ENCODE peak calls at places on chromosome 21, in nine cellular contexts. I, K, O, S, M, P, L, X and U are unnamed samples.

GRCh38 chr21:34882719-34883131 is 166.4 kb downstream of the RUNX1 start:
- DNase-seq in O (no peak), K (no peak), X (no peak), I (no peak), M (no peak), S (no peak), L (no peak), P (no peak), U (no peak)

GRCh38 chr21:25639922-25640670 is 1.0 kb downstream of the JAM2 start:
- DNase-seq in L (no peak), I (no peak), M (peak), S (no peak), X (no peak), O (peak), P (peak), K (peak), U (peak)

GRCh38 chr21:37424987-37425386 is 58.4 kb downstream of the DYRK1A start:
- DNase-seq in X (no peak), L (no peak), I (no peak), M (no peak), K (no peak), O (no peak), P (no peak), S (no peak), U (no peak)

GRCh38 chr21:32143222-32143939 is 135.5 kb downstream of the MIS18A start:
- DNase-seq in X (no peak), K (no peak), L (peak), I (no peak), P (peak), M (peak), S (no peak), O (peak), U (peak)

GRCh38 chr21:32978346-32979270 is 47.1 kb upstream of the OLIG2 start:
- DNase-seq in P (no peak), O (no peak), M (no peak), X (no peak), S (no peak), I (no peak), K (no peak), L (peak), U (no peak)

GRCh38 chr21:14955936-14956520 is 108.8 kb downstream of the NRIP1 start:
- DNase-seq in O (no peak), K (no peak), P (no peak), X (no peak), L (no peak), I (no peak), S (no peak), M (no peak), U (no peak)

GRCh38 chr21:37916795-37917142 is 512 bp upstream of the KCNJ6 start:
- DNase-seq in L (no peak), X (no peak), I (no peak), K (no peak), O (no peak), S (no peak), M (peak), P (peak), U (no peak)

GRCh38 chr21:38929137-38929536 is 123.4 kb downstream of the ETS2 start:
- DNase-seq in L (no peak), P (no peak), X (no peak), K (no peak), M (no peak), O (no peak), I (no peak), S (no peak), U (no peak)

GRCh38 chr21:36699026-36699545 is at the start of gene SIM2:
- DNase-seq in M (no peak), X (no peak), I (no peak), K (no peak), S (no peak), L (no peak), O (no peak), P (peak), U (no peak)

GRCh38 chr21:32131960-32132359 is 146.9 kb downstream of the MIS18A start:
- DNase-seq in L (no peak), I (no peak), X (no peak), S (no peak), O (no peak), M (no peak), P (no peak), K (no peak), U (no peak)

GRCh38 chr21:32457360-32457840 is 44.9 kb downstream of the EVA1C start:
- DNase-seq in S (peak), I (no peak), K (peak), O (peak), M (peak), P (peak), L (no peak), X (no peak), U (no peak)

GRCh38 chr21:35375115-35375514 is 326.0 kb upstream of the RUNX1 start:
- DNase-seq in S (no peak), M (no peak), X (peak), K (no peak), I (no peak), P (no peak), O (peak), L (no peak), U (no peak)

GRCh38 chr21:35565204-35565611 is 495.1 kb downstream of the SETD4 start:
- DNase-seq in O (peak), X (no peak), S (peak), L (no peak), K (no peak), M (peak), I (no peak), P (no peak), U (peak)

GRCh38 chr21:26843912-26844257 is 1.3 kb downstream of the ADAMTS1 start:
- DNase-seq in P (peak), X (no peak), I (no peak), S (no peak), K (no peak), L (no peak), O (no peak), M (no peak), U (no peak)

GRCh38 chr21:36255650-36256047 is 64.3 kb upstream of the MORC3 start:
- DNase-seq in K (no peak), I (no peak), P (no peak), O (no peak), M (no peak), X (no peak), S (no peak), L (no peak), U (no peak)

GRCh38 chr21:17492415-17493168 is 20.3 kb upstream of the CXADR start:
- DNase-seq in L (no peak), M (no peak), P (no peak), I (no peak), K (no peak), O (no peak), X (no peak), S (no peak), U (no peak)

GRCh38 chr21:38794978-38795377 is 10.8 kb upstream of the ETS2 start:
- DNase-seq in I (no peak), S (no peak), K (no peak), L (no peak), M (no peak), X (no peak), O (no peak), P (no peak), U (no peak)

GRCh38 chr21:19767546-19767945 is 1230.7 kb upstream of the NCAM2 start:
- DNase-seq in P (no peak), L (no peak), K (no peak), S (no peak), I (no peak), O (no peak), X (no peak), M (no peak), U (no peak)

GRCh38 chr21:33893917-33894316 is 21.7 kb downstream of the ATP5PO start:
- DNase-seq in O (no peak), M (no peak), I (no peak), X (no peak), P (no peak), S (no peak), L (no peak), K (no peak), U (no peak)

GRCh38 chr21:32411366-32412161 is 942 bp upstream of the EVA1C start:
- DNase-seq in K (peak), P (peak), M (peak), L (peak), O (peak), S (peak), I (peak), X (no peak), U (peak)

GRCh38 chr21:25039461-25040380 is 567.6 kb downstream of the MRPL39 start:
- DNase-seq in I (no peak), K (no peak), S (no peak), P (peak), M (no peak), X (no peak), O (no peak), L (no peak), U (no peak)

GRCh38 chr21:32314806-32315205 is 16.2 kb downstream of the MRAP start:
- DNase-seq in X (no peak), O (no peak), P (no peak), I (no peak), S (no peak), K (no peak), L (no peak), M (no peak), U (no peak)

GRCh38 chr21:39057121-39057520 is 126.1 kb downstream of the PSMG1 start:
- DNase-seq in L (no peak), P (no peak), O (no peak), I (no peak), S (no peak), M (no peak), X (no peak), K (no peak), U (no peak)

GRCh38 chr21:38993561-38993960 is 187.8 kb downstream of the ETS2 start:
- DNase-seq in K (peak), M (peak), I (no peak), S (peak), O (peak), L (no peak), X (peak), P (no peak), U (peak)

GRCh38 chr21:38659936-38660332 is 145.8 kb upstream of the ETS2 start:
- DNase-seq in K (no peak), L (no peak), S (no peak), O (no peak), P (peak), M (no peak), X (no peak), I (no peak), U (no peak)

GRCh38 chr21:32456497-32456918 is 44.0 kb downstream of the EVA1C start:
- DNase-seq in L (no peak), M (peak), O (no peak), X (no peak), K (peak), S (no peak), P (no peak), I (no peak), U (peak)

GRCh38 chr21:37849703-37850102 is 66.6 kb downstream of the KCNJ6 start:
- DNase-seq in M (no peak), K (no peak), S (no peak), O (no peak), L (no peak), X (peak), I (no peak), P (peak), U (no peak)

GRCh38 chr21:33022828-33023573 is 2.7 kb upstream of the OLIG2 start:
- DNase-seq in M (no peak), X (no peak), L (no peak), O (no peak), I (no peak), S (no peak), P (peak), K (no peak), U (no peak)

GRCh38 chr21:37225440-37225839 is 41.7 kb downstream of the VPS26C start:
- DNase-seq in M (peak), P (no peak), S (no peak), I (no peak), O (no peak), X (no peak), K (no peak), L (no peak), U (no peak)

GRCh38 chr21:36454079-36454478 is 25.8 kb downstream of the CLDN14 start:
- DNase-seq in M (no peak), X (no peak), P (no peak), S (peak), L (no peak), O (no peak), K (no peak), I (no peak), U (no peak)

GRCh38 chr21:14548751-14549150 is 2.6 kb upstream of the SAMSN1 start:
- DNase-seq in X (no peak), K (no peak), I (no peak), P (no peak), S (no peak), M (no peak), O (no peak), L (no peak), U (no peak)

GRCh38 chr21:38741976-38742309 is 63.8 kb upstream of the ETS2 start:
- DNase-seq in X (no peak), M (no peak), O (no peak), K (no peak), L (no peak), S (no peak), I (no peak), P (no peak), U (no peak)

DNA sequence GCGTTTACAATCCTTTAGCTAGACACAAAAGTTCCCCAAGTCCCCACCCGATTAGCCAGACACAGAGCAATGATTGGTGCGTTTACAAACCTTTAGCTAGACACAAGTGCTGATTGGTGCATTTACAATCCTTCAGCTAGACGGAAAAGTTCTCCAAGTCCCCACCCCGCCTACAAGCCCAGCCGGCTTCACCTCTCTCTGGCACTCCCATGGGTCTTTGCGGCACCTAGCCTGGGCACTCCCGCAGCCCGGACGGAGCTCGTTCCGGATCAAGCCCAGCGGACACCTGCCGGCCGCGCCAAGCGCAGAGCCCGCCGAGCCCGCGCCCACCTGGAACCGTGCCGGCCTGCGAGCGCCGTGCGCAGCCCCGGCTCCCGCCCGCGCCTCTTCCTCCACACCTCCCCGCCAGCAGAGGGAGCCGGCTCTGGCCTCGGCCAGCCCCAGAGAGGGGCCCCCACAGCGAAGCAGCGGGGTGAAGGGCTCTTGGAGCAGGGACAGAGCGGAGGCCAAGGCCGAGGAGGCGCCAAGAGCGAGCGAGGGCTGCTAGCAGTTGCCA is 50.0 kb upstream of the KRTAP19-8 start:
- DNase-seq in X (no peak), S (no peak), P (peak), L (peak), M (peak), K (no peak), I (no peak), O (no peak), U (no peak)
- TF ChIP-seq CTCF in X (no peak), S (no peak), P (peak), L (no peak), M (no peak), K (no peak), I (no peak), O (no peak), U (no peak)

GRCh38 chr21:29300547-29301138 is 1.9 kb downstream of the BACH1 start:
- DNase-seq in M (no peak), P (no peak), I (no peak), O (no peak), S (no peak), X (no peak), L (no peak), K (no peak), U (no peak)

GRCh38 chr21:29303301-29303700 is 4.6 kb downstream of the BACH1 start:
- DNase-seq in S (no peak), K (no peak), L (no peak), M (no peak), O (no peak), P (no peak), X (no peak), I (no peak), U (no peak)

GRCh38 chr21:29301703-29302102 is 3.0 kb downstream of the BACH1 start:
- DNase-seq in K (no peak), M (no peak), O (no peak), P (no peak), L (peak), X (no peak), I (no peak), S (no peak), U (no peak)

GRCh38 chr21:29304577-29304976 is 5.9 kb downstream of the BACH1 start:
- DNase-seq in M (no peak), L (no peak), O (no peak), K (no peak), X (no peak), P (no peak), I (no peak), S (no peak), U (no peak)

DNA sequence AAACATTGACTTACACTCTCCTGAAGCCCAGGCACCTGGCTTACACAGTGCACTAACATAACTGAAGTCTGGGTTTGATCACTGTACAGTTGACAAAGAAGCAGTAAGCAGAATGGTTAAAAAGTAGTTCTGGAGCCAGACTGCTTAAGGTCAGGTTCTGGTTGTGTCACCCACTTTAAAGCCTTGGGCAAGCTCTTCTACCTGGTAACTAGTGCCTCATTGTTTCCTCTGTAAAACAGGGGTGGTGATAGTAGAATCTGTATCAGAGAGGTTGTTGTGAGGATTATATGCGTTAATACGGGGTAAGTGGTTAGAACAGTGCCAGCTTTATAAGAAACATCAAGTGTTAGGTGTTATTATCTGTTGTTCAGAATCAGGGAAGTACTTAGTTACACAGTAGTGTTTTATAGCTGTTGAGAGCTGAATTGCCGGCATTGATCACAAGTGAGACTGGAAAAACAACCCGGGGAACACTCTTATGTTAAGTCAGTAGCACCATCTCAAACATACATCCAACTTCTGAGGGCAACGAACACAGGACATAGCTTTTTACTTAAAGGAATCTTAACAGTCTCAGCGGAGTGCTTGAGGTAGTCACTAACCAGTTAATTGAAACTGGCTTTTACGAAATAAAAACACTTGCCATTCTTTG is 3.7 kb downstream of the BACH1 start:
- DNase-seq in L (peak), X (no peak), S (no peak), I (no peak), P (no peak), M (no peak), K (no peak), O (no peak), U (no peak)
- H3K27ac ChIP-seq in L (peak), X (no peak), S (peak), I (peak), P (no peak), M (no peak), K (no peak), O (peak), U (peak)

DNA sequence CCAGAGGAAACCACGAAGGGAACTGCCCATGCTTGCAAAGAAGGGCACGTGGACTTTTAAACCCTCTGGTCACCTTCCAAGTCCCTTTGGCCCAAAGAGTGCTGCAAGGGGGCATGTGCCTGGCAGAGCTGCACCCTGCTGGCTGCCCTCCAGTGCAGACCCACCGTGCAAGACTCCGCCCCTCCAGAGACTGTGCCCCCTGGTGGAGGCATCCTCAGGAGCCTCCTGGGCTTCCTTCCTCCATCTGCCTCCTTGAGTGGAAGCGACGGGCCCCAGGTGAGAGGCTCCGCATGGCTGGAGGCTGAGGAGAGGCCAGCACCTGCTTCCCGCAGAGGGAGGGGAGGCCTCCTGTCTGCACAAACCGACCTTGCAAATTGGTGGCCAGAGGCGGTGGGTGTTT is 100.7 kb downstream of the CRYAA start:
- DNase-seq in M (no peak), S (no peak), P (peak), O (peak), K (no peak), L (no peak), I (no peak), X (no peak), U (no peak)
- TF ChIP-seq CTCF in M (no peak), S (no peak), P (peak), O (no peak), K (no peak), L (no peak), I (peak), X (peak), U (no peak)

DNA sequence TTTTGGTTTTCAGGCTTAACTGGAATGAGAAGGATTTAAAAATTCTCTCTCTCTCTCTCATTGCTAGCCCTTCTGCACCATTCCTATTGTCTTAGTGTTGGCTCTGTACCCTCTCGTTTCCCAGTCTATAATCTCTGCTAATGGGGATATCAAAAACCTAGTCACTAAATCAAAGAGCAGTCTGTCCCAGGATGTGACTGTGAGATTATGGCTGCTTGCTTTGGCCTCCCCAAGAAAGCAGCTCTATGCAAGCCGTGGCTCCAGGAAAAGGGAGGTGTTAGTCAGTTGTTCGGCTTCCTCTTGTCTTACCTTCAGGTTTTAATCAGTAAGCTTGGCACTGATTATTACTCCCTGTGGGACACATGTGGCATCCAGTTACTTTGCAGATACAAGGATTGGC is 468.8 kb downstream of the USP25 start:
- DNase-seq in X (no peak), K (no peak), I (no peak), P (no peak), M (no peak), L (no peak), O (no peak), S (no peak), U (no peak)
- H3K27ac ChIP-seq in X (no peak), K (peak), I (peak), P (no peak), M (no peak), L (no peak), O (peak), S (no peak), U (no peak)

GRCh38 chr21:46215436-46216131 is 13.0 kb downstream of the LSS start:
- DNase-seq in S (no peak), O (no peak), P (no peak), I (no peak), M (no peak), X (no peak), K (no peak), L (no peak), U (no peak)
- TF ChIP-seq CTCF in S (no peak), O (no peak), P (no peak), I (no peak), M (no peak), X (no peak), K (no peak), L (no peak), U (no peak)

GRCh38 chr21:40355076-40355475 is 487.8 kb downstream of the PCP4 start:
- DNase-seq in O (no peak), L (no peak), M (no peak), P (no peak), S (no peak), X (no peak), K (no peak), I (no peak), U (no peak)
- H3K27ac ChIP-seq in O (no peak), L (no peak), M (no peak), P (no peak), S (no peak), X (no peak), K (no peak), I (no peak), U (no peak)

DNA sequence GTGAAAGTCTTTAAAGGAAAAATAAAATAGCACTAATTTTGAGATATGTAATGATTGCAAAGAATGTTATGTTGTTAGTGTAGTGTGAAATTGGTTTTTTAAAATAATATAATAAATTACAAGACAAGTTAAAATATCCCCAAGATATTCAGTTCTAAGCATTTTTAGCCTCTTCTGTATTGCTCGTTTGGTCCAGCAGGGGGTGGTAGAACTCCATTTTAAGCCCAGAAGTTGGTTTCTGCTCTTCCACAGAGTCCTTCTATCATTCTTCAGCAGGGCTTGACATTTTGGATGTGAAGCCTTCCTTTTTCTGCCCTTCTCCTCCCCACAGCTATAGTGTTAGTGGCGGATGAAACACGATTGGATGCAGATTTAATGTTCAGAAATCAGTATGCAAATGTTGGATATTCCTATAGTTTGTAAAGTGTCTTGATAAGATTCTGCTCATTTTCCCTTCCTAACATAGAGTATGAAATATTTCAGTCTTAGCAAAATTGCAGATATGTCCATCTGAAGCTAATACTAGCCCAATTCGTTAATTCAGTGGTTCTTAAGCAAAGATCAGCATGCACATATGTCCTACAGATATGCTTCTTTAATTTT is 1.5 kb downstream of the NCAM2 start:
- DNase-seq in M (peak), S (peak), I (no peak), K (no peak), L (no peak), O (no peak), P (peak), X (no peak), U (peak)
- TF ChIP-seq CTCF in M (peak), S (peak), I (peak), K (peak), L (peak), O (peak), P (peak), X (peak), U (peak)